ENCODE peak calls at places on chromosomes 4 and X, in eight cellular contexts. D, I, W, C, P, K, O and G are unnamed samples.

GRCh38 chrX:139112432-139112831 is 400.9 kb upstream of the FGF13 start:
- DNase-seq in K (no peak), D (no peak), C (no peak), I (peak; percentile 14), O (no peak), P (no peak), W (no peak), G (no peak)

GRCh38 chr4:143225167-143225566 is 40.5 kb downstream of the USP38 start:
- DNase-seq in K (no peak), D (no peak), P (no peak), O (no peak), C (no peak), I (no peak), W (no peak), G (no peak)

GRCh38 chr4:156193800-156194199 is 240.1 kb upstream of the CTSO start:
- DNase-seq in P (no peak), I (no peak), K (no peak), C (no peak), O (peak; percentile 18), D (no peak), W (no peak), G (no peak)

GRCh38 chrX:19912-20571 is 261.1 kb upstream of the PLCXD1 start:
- DNase-seq in P (no peak), O (peak; percentile 7), D (no peak), K (peak; percentile 37), C (no peak), I (no peak), W (peak; percentile 47), G (no peak)

GRCh38 chr4:44651425-44651824 is at the start of gene YIPF7:
- DNase-seq in P (no peak), O (no peak), C (no peak), W (no peak), K (no peak), I (no peak), D (no peak), G (no peak)

GRCh38 chr4:120009731-120010130 is 56.9 kb downstream of the MAD2L1 start:
- DNase-seq in W (no peak), P (no peak), O (no peak), K (no peak), D (no peak), I (no peak), C (no peak), G (no peak)

GRCh38 chr4:141388483-141388882 is 167.8 kb downstream of the ZNF330 start:
- DNase-seq in O (no peak), D (no peak), C (no peak), W (no peak), K (no peak), I (no peak), P (no peak), G (no peak)

GRCh38 chr4:152605641-152606304 is 69.9 kb upstream of the FBXW7 start:
- DNase-seq in P (no peak), W (no peak), D (no peak), I (no peak), O (no peak), C (no peak), K (no peak), G (no peak)

GRCh38 chr4:99529218-99529617 is 18.4 kb downstream of the C4orf17 start:
- DNase-seq in C (no peak), K (no peak), P (no peak), W (no peak), O (no peak), D (no peak), I (no peak), G (no peak)

GRCh38 chr4:164383187-164384181 is 370.4 kb upstream of the SMIM31 start:
- DNase-seq in C (no peak), O (no peak), P (no peak), I (no peak), K (no peak), D (no peak), W (no peak), G (peak; percentile 50)

GRCh38 chr4:159174645-159175147 is 71.8 kb downstream of the RAPGEF2 start:
- DNase-seq in W (no peak), I (no peak), D (no peak), C (no peak), O (no peak), P (no peak), K (no peak), G (no peak)

GRCh38 chr4:7487464-7487863 is 52.7 kb upstream of the PSAPL1 start:
- DNase-seq in D (no peak), I (no peak), K (no peak), O (no peak), P (no peak), W (no peak), C (no peak), G (no peak)

GRCh38 chrX:32483534-32484136 is 727.7 kb downstream of the DMD start:
- DNase-seq in C (no peak), W (no peak), D (no peak), K (no peak), P (no peak), I (no peak), O (no peak), G (no peak)

GRCh38 chrX:40174594-40175415 is 77.0 kb upstream of the BCOR start:
- DNase-seq in W (no peak), K (no peak), P (no peak), I (peak; percentile 56), O (peak; percentile 57), D (no peak), C (no peak), G (peak; percentile 57)

GRCh38 chr4:133823177-133823576 is 378.4 kb downstream of the PABPC4L start:
- DNase-seq in P (no peak), W (peak; percentile 7), O (no peak), I (no peak), D (no peak), K (no peak), C (no peak), G (no peak)

GRCh38 chr4:167020410-167020809 is 213.9 kb downstream of the SPOCK3 start:
- DNase-seq in D (no peak), W (no peak), K (no peak), C (no peak), O (no peak), P (no peak), I (no peak), G (no peak)

GRCh38 chrX:17298564-17298963 is 76.4 kb upstream of the NHS start:
- DNase-seq in I (no peak), P (no peak), K (no peak), O (no peak), W (no peak), C (no peak), D (no peak), G (no peak)
- H3K27ac ChIP-seq in I (no peak overlapping the region), P (no peak overlapping the region), K (no peak overlapping the region), O (no peak overlapping the region), W (no peak overlapping the region), C (no peak overlapping the region), D (no peak overlapping the region), G (no peak overlapping the region)

GRCh38 chr4:87975466-87975865 is at the start of gene SPP1:
- DNase-seq in D (peak; percentile 25), P (no peak), O (no peak), C (no peak), K (no peak), I (no peak), W (no peak), G (no peak)
- TF ChIP-seq POLR2A in D (peak; percentile 73), P (no peak), O (no peak), C (no peak), K (no peak), I (no peak), W (no peak), G (no peak)

GRCh38 chrX:42776195-42776594 is 1.8 kb downstream of the PPP1R2C start:
- DNase-seq in K (no peak), O (no peak), W (no peak), P (peak; percentile 40), C (no peak), D (no peak), I (no peak), G (no peak)
- H3K27ac ChIP-seq in K (no peak overlapping the region), O (no peak overlapping the region), W (no peak overlapping the region), P (no peak overlapping the region), C (no peak overlapping the region), D (no peak overlapping the region), I (no peak overlapping the region), G (no peak overlapping the region)

DNA sequence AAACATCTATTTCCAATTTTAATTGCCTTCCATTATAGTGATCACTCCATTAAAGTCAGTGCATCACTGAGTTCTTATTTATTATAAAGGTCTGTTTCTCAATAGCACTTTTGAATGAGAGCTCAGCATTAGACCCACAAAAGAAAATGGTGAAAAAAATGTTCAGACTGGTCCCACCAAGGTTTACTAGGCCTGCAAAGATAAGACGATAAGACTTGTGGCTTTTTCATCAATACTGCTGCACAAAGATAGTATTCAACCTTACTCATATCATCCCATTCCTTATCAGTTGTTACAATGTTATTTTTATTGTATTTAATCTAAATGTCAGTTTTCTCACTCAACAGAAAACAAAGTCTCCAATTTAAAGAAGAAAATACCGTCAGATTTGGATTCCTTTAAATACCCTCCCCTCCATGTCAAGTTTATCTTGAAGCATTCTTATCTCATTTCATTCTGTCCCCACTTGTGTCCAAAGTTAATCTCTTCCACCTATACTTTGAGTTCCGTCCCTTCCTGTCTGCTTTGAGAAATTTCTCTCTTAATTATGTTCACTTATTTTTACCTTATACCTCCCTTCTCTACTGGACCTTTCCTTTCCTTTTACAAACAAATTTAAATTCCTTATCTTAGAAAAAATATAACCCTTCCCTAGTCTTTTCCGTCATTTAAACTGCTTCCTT is 140.0 kb downstream of the GASK1B start:
- DNase-seq in I (no peak), O (no peak), D (no peak), K (no peak), P (no peak), W (no peak), C (no peak), G (no peak)
- TF ChIP-seq POLR2A in I (no peak), O (no peak), D (no peak), K (no peak), P (no peak), W (no peak), C (no peak), G (no peak)

DNA sequence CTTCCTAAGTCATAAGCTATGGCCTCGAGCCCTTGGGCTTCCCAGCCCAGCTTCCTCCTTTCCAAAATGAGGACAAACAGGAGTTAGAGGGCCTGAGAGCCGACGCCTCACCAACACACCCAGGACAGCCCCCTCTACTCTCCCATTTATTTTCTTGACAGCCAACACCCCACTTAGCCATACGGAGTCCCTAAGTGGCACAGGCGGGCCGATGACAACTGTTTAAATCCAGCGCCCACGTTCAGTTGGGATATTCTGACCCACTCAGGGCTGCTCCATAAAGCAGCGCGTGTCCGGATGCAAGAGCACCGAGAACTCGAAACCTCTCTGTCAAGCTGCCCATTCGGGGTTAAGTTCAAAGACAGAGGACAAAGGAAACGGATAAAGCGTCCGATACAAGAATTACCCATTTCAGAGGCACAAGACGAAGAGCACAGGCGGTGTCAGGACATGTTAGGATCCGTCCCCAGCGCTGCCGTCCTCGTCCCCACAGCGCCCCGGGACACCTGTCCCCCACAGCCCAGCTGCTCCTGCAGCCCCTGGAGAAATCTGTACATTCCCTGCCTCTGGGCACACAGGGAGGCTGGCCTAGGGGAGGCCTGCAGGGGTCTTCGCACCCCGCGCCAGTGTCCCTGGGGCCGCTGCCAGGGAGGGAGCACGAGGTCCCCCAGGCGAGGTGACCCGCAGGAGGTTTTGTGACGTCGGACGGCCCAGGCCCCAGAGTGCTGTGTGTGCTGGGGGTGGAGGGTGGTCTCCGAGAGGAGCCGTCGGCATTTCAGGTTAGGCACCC is 1.2 kb downstream of the PRKX start:
- DNase-seq in K (no peak), D (no peak), P (no peak), C (no peak), W (no peak), O (peak; percentile 19), I (peak; percentile 20), G (peak; percentile 27)
- H3K27ac ChIP-seq in K (peak overlapping the region; percentile 71), D (peak overlapping the region; percentile 95), P (peak overlapping the region; percentile 76), C (peak overlapping the region; percentile 59), W (peak overlapping the region; percentile 78), O (peak overlapping the region; percentile 86), I (no peak overlapping the region), G (peak overlapping the region; percentile 50)